ENCODE peak calls at places on chromosomes 4 and X, in seven cellular contexts. W is BE2C; G is CD4-positive, alpha-beta T cell; U is iPS-NIHi11; F is stimulated activated CD8-positive, alpha-beta memory T cell treated with anti-CD3 and anti-CD28 coated beads, Interleukin-2, amount 100 ng/mL, for 48 hours; Y is cortex of kidney; C is omental fat pad. I is an unnamed sample.

GRCh38 chrX:74705269-74705668 is 90.8 kb upstream of the RLIM start:
- DNase-seq in U (no peak), C (no peak), W (no peak), Y (no peak), F (no peak), G (no peak), I (no peak)

GRCh38 chr4:8092282-8092681 is 66.3 kb downstream of the ABLIM2 start:
- DNase-seq in Y (no peak), F (no peak), W (no peak), G (no peak), U (no peak), C (no peak), I (no peak)

GRCh38 chr4:20297246-20297645 is 45.5 kb downstream of the SLIT2 start:
- DNase-seq in W (no peak), G (no peak), U (no peak), C (no peak), F (no peak), Y (no peak), I (no peak)

GRCh38 chr4:94036964-94037363 is 170.7 kb upstream of the SMARCAD1 start:
- DNase-seq in U (peak), G (no peak), F (no peak), C (no peak), Y (no peak), W (peak), I (no peak)

GRCh38 chr4:98573791-98574190 is 84.6 kb downstream of the TSPAN5 start:
- DNase-seq in C (no peak), W (no peak), G (no peak), F (no peak), Y (no peak), U (no peak), I (no peak)

GRCh38 chr4:52263612-52264011 is 212.5 kb downstream of the SPATA18 start:
- DNase-seq in C (no peak), W (no peak), Y (no peak), F (no peak), U (peak), G (no peak), I (no peak)

GRCh38 chrX:123959281-123960063 is 2.0 kb upstream of the STAG2 start:
- DNase-seq in U (peak), G (no peak), F (no peak), C (no peak), Y (no peak), W (peak), I (no peak)

GRCh38 chr4:121675715-121676114 is 21.1 kb downstream of the ANXA5 start:
- DNase-seq in W (no peak), C (no peak), Y (no peak), U (no peak), F (no peak), G (no peak), I (no peak)

GRCh38 chr4:86280246-86280645 is 79.6 kb downstream of the MAPK10 start:
- DNase-seq in Y (no peak), U (no peak), C (no peak), F (no peak), G (no peak), W (no peak), I (no peak)

GRCh38 chrX:52140020-52140419 is 44.7 kb upstream of the MAGED4 start:
- DNase-seq in U (no peak), C (no peak), Y (no peak), G (no peak), F (no peak), W (no peak), I (no peak)

GRCh38 chr4:65983062-65983461 is 312.8 kb upstream of the EPHA5 start:
- DNase-seq in G (no peak), W (no peak), F (no peak), Y (no peak), C (no peak), U (no peak), I (no peak)

GRCh38 chrX:70998402-70999027 is 67.6 kb upstream of the SLC7A3 start:
- DNase-seq in Y (no peak), C (no peak), F (no peak), W (peak), G (no peak), U (no peak), I (no peak)

GRCh38 chr4:115537387-115537786 is 424.0 kb upstream of the NDST4 start:
- DNase-seq in Y (no peak), U (no peak), G (no peak), C (no peak), F (no peak), W (no peak), I (no peak)

GRCh38 chr4:7964459-7964858 is 24.8 kb upstream of the AFAP1 start:
- DNase-seq in C (no peak), U (no peak), W (no peak), F (no peak), Y (no peak), G (peak), I (peak)

GRCh38 chr4:6658635-6659075 is 18.2 kb downstream of the MRFAP1 start:
- DNase-seq in F (no peak), U (peak), C (no peak), W (no peak), Y (no peak), G (peak), I (peak)

GRCh38 chr4:40372651-40373050 is 37.5 kb downstream of the CHRNA9 start:
- DNase-seq in G (no peak), U (no peak), Y (no peak), C (no peak), W (no peak), F (no peak), I (no peak)

GRCh38 chr4:80069837-80070788 is 2.9 kb downstream of the ANTXR2 start:
- DNase-seq in U (no peak), W (no peak), Y (no peak), G (no peak), F (no peak), C (no peak), I (no peak)

GRCh38 chrX:29545878-29546277 is 669.5 kb upstream of the MAGEB2 start:
- DNase-seq in G (no peak), W (no peak), C (no peak), F (no peak), Y (no peak), U (no peak), I (no peak)

GRCh38 chr4:82901129-82901718 is 689 bp downstream of the THAP9 start:
- DNase-seq in Y (no peak), W (no peak), C (no peak), G (no peak), F (no peak), U (no peak), I (no peak)

GRCh38 chr4:52750213-52750612 is 1.0 kb downstream of the ERVMER34-1 start:
- DNase-seq in C (no peak), Y (no peak), U (no peak), F (no peak), G (no peak), W (no peak), I (no peak)

GRCh38 chr4:74546020-74546419 is 101.1 kb downstream of the AREG start:
- DNase-seq in U (no peak), G (no peak), C (no peak), F (no peak), Y (no peak), W (no peak), I (no peak)

GRCh38 chrX:10102046-10102704 is 54.6 kb upstream of the CLCN4 start:
- DNase-seq in U (no peak), Y (no peak), W (no peak), F (no peak), G (no peak), C (no peak), I (no peak)

GRCh38 chrX:67543818-67544217 is at the start of gene AR:
- DNase-seq in U (peak), W (no peak), Y (peak), G (no peak), C (no peak), F (no peak), I (no peak)

GRCh38 chr4:20196476-20196875 is 55.2 kb upstream of the SLIT2 start:
- DNase-seq in G (no peak), U (no peak), C (no peak), W (no peak), Y (no peak), F (no peak), I (no peak)

GRCh38 chr4:138894688-138895087 is 120.9 kb upstream of the NOCT start:
- DNase-seq in G (no peak), F (no peak), U (no peak), C (no peak), W (no peak), Y (no peak), I (no peak)